ENCODE peak calls at places on chromosomes 11 and 22, in eight cellular contexts. One of them, this sample, is unnamed.

GRCh38 chr11:46912526-46913150 is 5.7 kb downstream of the LRP4 start:
- DNase-seq in hepatocyte: peak
- DNase-seq in MM.1S: no peak
- DNase-seq in GM23338: peak
- DNase-seq in neural progenitor cell: peak
- DNase-seq in GM23248: no peak
- DNase-seq in PC-3: peak
- DNase-seq in HCT116: no peak
- DNase-seq in this sample: no peak

GRCh38 chr11:45239733-45240132 is 46.4 kb downstream of the SYT13 start:
- DNase-seq in hepatocyte: no peak
- DNase-seq in MM.1S: no peak
- DNase-seq in GM23338: no peak
- DNase-seq in neural progenitor cell: no peak
- DNase-seq in GM23248: no peak
- DNase-seq in PC-3: no peak
- DNase-seq in HCT116: no peak
- DNase-seq in this sample: no peak

GRCh38 chr22:46957521-46957920 is 195.1 kb downstream of the TBC1D22A start:
- DNase-seq in hepatocyte: no peak
- DNase-seq in MM.1S: no peak
- DNase-seq in GM23338: no peak
- DNase-seq in neural progenitor cell: no peak
- DNase-seq in GM23248: no peak
- DNase-seq in PC-3: no peak
- DNase-seq in HCT116: no peak
- DNase-seq in this sample: no peak

GRCh38 chr11:59551651-59552521 is 40.5 kb downstream of the OR4D9 start:
- DNase-seq in hepatocyte: peak
- DNase-seq in MM.1S: no peak
- DNase-seq in GM23338: peak
- DNase-seq in neural progenitor cell: peak
- DNase-seq in GM23248: peak
- DNase-seq in PC-3: peak
- DNase-seq in HCT116: peak
- DNase-seq in this sample: peak

GRCh38 chr11:64767344-64768299 is 7.8 kb upstream of the PYGM start:
- DNase-seq in hepatocyte: peak
- DNase-seq in MM.1S: no peak
- DNase-seq in GM23338: peak
- DNase-seq in neural progenitor cell: peak
- DNase-seq in GM23248: peak
- DNase-seq in PC-3: peak
- DNase-seq in HCT116: peak
- DNase-seq in this sample: peak

GRCh38 chr11:75103380-75104026 is 6.8 kb upstream of the OR2AT4 start:
- DNase-seq in hepatocyte: no peak
- DNase-seq in MM.1S: no peak
- DNase-seq in GM23338: no peak
- DNase-seq in neural progenitor cell: no peak
- DNase-seq in GM23248: peak
- DNase-seq in PC-3: peak
- DNase-seq in HCT116: no peak
- DNase-seq in this sample: no peak

GRCh38 chr22:31346255-31346732 is at the start of gene PATZ1:
- DNase-seq in hepatocyte: peak
- DNase-seq in MM.1S: peak
- DNase-seq in GM23338: peak
- DNase-seq in neural progenitor cell: no peak
- DNase-seq in GM23248: peak
- DNase-seq in PC-3: peak
- DNase-seq in HCT116: peak
- DNase-seq in this sample: peak

GRCh38 chr11:17164361-17165246 is 43.2 kb downstream of the PIK3C2A start:
- DNase-seq in hepatocyte: peak
- DNase-seq in MM.1S: peak
- DNase-seq in GM23338: no peak
- DNase-seq in neural progenitor cell: no peak
- DNase-seq in GM23248: no peak
- DNase-seq in PC-3: no peak
- DNase-seq in HCT116: no peak
- DNase-seq in this sample: no peak

GRCh38 chr11:3200388-3201111 is 18.1 kb downstream of the MRGPRG start:
- DNase-seq in hepatocyte: no peak
- DNase-seq in MM.1S: no peak
- DNase-seq in GM23338: no peak
- DNase-seq in neural progenitor cell: no peak
- DNase-seq in GM23248: no peak
- DNase-seq in PC-3: no peak
- DNase-seq in HCT116: no peak
- DNase-seq in this sample: no peak

GRCh38 chr11:22730319-22730718 is 63.9 kb downstream of the GAS2 start:
- DNase-seq in hepatocyte: peak
- DNase-seq in MM.1S: peak
- DNase-seq in GM23338: no peak
- DNase-seq in neural progenitor cell: peak
- DNase-seq in GM23248: peak
- DNase-seq in PC-3: peak
- DNase-seq in HCT116: no peak
- DNase-seq in this sample: peak

GRCh38 chr22:30881361-30882180 is 87.0 kb downstream of the MORC2 start:
- DNase-seq in hepatocyte: peak
- DNase-seq in MM.1S: no peak
- DNase-seq in GM23338: peak
- DNase-seq in neural progenitor cell: peak
- DNase-seq in GM23248: no peak
- DNase-seq in PC-3: no peak
- DNase-seq in HCT116: no peak
- DNase-seq in this sample: no peak

GRCh38 chr22:48452766-48453165 is 1374.9 kb downstream of the BRD1 start:
- DNase-seq in hepatocyte: no peak
- DNase-seq in MM.1S: no peak
- DNase-seq in GM23338: no peak
- DNase-seq in neural progenitor cell: no peak
- DNase-seq in GM23248: no peak
- DNase-seq in PC-3: no peak
- DNase-seq in HCT116: no peak
- DNase-seq in this sample: no peak

GRCh38 chr22:17888439-17888838 is 114.2 kb upstream of the BID start:
- DNase-seq in hepatocyte: no peak
- DNase-seq in MM.1S: no peak
- DNase-seq in GM23338: no peak
- DNase-seq in neural progenitor cell: no peak
- DNase-seq in GM23248: no peak
- DNase-seq in PC-3: no peak
- DNase-seq in HCT116: no peak
- DNase-seq in this sample: no peak

DNA sequence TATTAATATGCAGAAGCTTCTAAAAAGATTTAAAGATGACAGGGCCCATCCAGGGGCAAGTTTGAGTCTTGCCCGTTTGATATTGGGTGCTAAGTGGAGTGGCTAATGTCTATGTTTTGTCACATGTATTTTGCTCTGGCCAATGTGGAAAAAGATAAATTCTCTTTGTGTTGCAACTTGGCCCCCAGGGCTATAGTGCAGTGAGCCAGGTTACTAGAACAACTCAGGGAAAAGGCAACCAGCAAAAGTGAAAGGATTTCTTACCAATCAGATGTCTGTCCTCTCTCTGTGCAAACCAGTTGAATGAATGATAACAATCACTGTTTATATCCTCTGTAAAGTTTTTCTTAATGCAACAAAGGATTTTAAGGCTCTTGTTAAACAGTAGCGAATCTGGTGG is 4.6 kb upstream of the CLNS1A start:
- DNase-seq in hepatocyte: no peak
- DNase-seq in MM.1S: no peak
- DNase-seq in GM23338: no peak
- DNase-seq in neural progenitor cell: no peak
- DNase-seq in GM23248: no peak
- DNase-seq in PC-3: no peak
- DNase-seq in HCT116: no peak
- DNase-seq in this sample: no peak
- TF ChIP-seq EZH2phosphoT487 in hepatocyte: no peak
- TF ChIP-seq EZH2phosphoT487 in MM.1S: no peak
- TF ChIP-seq EZH2phosphoT487 in GM23338: no peak
- TF ChIP-seq EZH2phosphoT487 in neural progenitor cell: no peak
- TF ChIP-seq EZH2phosphoT487 in GM23248: no peak
- TF ChIP-seq EZH2phosphoT487 in PC-3: no peak
- TF ChIP-seq EZH2phosphoT487 in HCT116: no peak
- TF ChIP-seq EZH2phosphoT487 in this sample: no peak

GRCh38 chr22:27388090-27388600 is 413.4 kb downstream of the MN1 start:
- DNase-seq in hepatocyte: no peak
- DNase-seq in MM.1S: no peak
- DNase-seq in GM23338: no peak
- DNase-seq in neural progenitor cell: no peak
- DNase-seq in GM23248: no peak
- DNase-seq in PC-3: no peak
- DNase-seq in HCT116: no peak
- DNase-seq in this sample: peak
- H2AFZ ChIP-seq in hepatocyte: no peak
- H2AFZ ChIP-seq in MM.1S: no peak
- H2AFZ ChIP-seq in GM23338: no peak
- H2AFZ ChIP-seq in neural progenitor cell: no peak
- H2AFZ ChIP-seq in GM23248: no peak
- H2AFZ ChIP-seq in PC-3: no peak
- H2AFZ ChIP-seq in HCT116: no peak
- H2AFZ ChIP-seq in this sample: peak

DNA sequence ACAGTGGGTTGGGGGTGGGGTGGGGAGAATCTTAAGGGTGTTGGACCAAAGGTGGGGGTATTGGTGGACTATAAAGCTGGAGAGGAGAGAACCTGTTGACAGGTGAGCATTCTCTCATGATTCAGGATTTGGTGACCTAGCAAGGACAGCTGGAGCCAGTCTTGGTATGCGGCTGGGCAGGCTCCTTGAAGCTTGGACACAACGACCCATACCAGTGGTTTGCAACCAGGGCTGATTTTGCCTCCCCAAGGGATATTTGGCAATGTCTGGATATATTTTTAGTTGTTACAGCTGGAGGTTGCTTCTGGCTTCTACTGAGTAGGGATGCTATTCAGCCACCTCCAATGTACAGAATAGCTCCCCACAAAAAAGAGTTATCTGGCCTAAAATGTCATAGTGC is 5.6 kb downstream of the EXT2 start:
- DNase-seq in hepatocyte: no peak
- DNase-seq in MM.1S: no peak
- DNase-seq in GM23338: no peak
- DNase-seq in neural progenitor cell: no peak
- DNase-seq in GM23248: no peak
- DNase-seq in PC-3: no peak
- DNase-seq in HCT116: no peak
- DNase-seq in this sample: no peak
- TF ChIP-seq EZH2phosphoT487 in hepatocyte: no peak
- TF ChIP-seq EZH2phosphoT487 in MM.1S: no peak
- TF ChIP-seq EZH2phosphoT487 in GM23338: no peak
- TF ChIP-seq EZH2phosphoT487 in neural progenitor cell: no peak
- TF ChIP-seq EZH2phosphoT487 in GM23248: no peak
- TF ChIP-seq EZH2phosphoT487 in PC-3: no peak
- TF ChIP-seq EZH2phosphoT487 in HCT116: no peak
- TF ChIP-seq EZH2phosphoT487 in this sample: no peak

GRCh38 chr11:122642971-122643370 is 12.6 kb upstream of the UBASH3B start:
- DNase-seq in hepatocyte: no peak
- DNase-seq in MM.1S: no peak
- DNase-seq in GM23338: no peak
- DNase-seq in neural progenitor cell: no peak
- DNase-seq in GM23248: peak
- DNase-seq in PC-3: peak
- DNase-seq in HCT116: no peak
- DNase-seq in this sample: no peak

GRCh38 chr11:122645847-122646246 is 9.7 kb upstream of the UBASH3B start:
- DNase-seq in hepatocyte: no peak
- DNase-seq in MM.1S: no peak
- DNase-seq in GM23338: no peak
- DNase-seq in neural progenitor cell: no peak
- DNase-seq in GM23248: peak
- DNase-seq in PC-3: peak
- DNase-seq in HCT116: no peak
- DNase-seq in this sample: no peak

GRCh38 chr11:122637538-122637937 is 18.0 kb upstream of the UBASH3B start:
- DNase-seq in hepatocyte: no peak
- DNase-seq in MM.1S: no peak
- DNase-seq in GM23338: no peak
- DNase-seq in neural progenitor cell: no peak
- DNase-seq in GM23248: no peak
- DNase-seq in PC-3: no peak
- DNase-seq in HCT116: no peak
- DNase-seq in this sample: peak

GRCh38 chr11:122646549-122647340 is 8.8 kb upstream of the UBASH3B start:
- DNase-seq in hepatocyte: no peak
- DNase-seq in MM.1S: no peak
- DNase-seq in GM23338: no peak
- DNase-seq in neural progenitor cell: no peak
- DNase-seq in GM23248: peak
- DNase-seq in PC-3: peak
- DNase-seq in HCT116: no peak
- DNase-seq in this sample: no peak

DNA sequence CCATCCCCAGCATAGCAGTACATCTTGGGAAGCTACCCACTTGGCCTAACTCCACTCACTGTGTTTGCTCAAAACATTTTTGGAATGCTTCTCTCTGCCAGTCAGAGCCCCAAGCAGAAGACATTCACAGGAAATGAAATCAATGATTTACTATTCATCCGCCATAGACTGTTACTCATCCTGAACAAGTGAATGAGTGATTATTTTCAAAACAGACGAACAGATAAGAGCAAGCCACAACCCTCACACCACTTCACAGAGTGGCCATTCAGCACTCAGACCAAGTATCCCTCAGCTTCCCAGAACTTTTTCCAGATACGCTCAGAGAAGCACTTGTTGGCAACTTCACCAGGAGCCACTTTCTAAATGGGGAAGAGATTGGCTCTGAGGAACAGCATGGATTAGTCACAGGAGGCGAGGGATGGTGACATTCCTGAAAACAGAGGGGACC is 13.0 kb upstream of the UBASH3B start:
- DNase-seq in hepatocyte: peak
- DNase-seq in MM.1S: no peak
- DNase-seq in GM23338: no peak
- DNase-seq in neural progenitor cell: no peak
- DNase-seq in GM23248: peak
- DNase-seq in PC-3: peak
- DNase-seq in HCT116: peak
- DNase-seq in this sample: no peak
- H2AFZ ChIP-seq in hepatocyte: no peak
- H2AFZ ChIP-seq in MM.1S: no peak
- H2AFZ ChIP-seq in GM23338: no peak
- H2AFZ ChIP-seq in neural progenitor cell: no peak
- H2AFZ ChIP-seq in GM23248: no peak
- H2AFZ ChIP-seq in PC-3: peak
- H2AFZ ChIP-seq in HCT116: peak
- H2AFZ ChIP-seq in this sample: no peak

This sample was measured in OCI-LY7.